ENCODE peak calls at places on chromosome 14, in four cellular contexts. U is AG20443, R is amniotic stem cell, W is ELR. H is an unnamed sample.

GRCh38 chr14:46399049-46399448 is 252.5 kb downstream of the RPL10L start:
- DNase-seq in U (no peak), R (no peak), W (no peak), H (no peak)

GRCh38 chr14:60971271-60971670 is 9.6 kb downstream of the TRMT5 start:
- DNase-seq in U (no peak), W (no peak), R (no peak), H (no peak)

GRCh38 chr14:22847661-22848341 is 11.4 kb downstream of the MMP14 start:
- DNase-seq in W (peak), U (peak), R (no peak), H (no peak)

GRCh38 chr14:68563256-68564131 is 229.4 kb downstream of the ZFP36L1 start:
- DNase-seq in W (no peak), R (no peak), U (no peak), H (no peak)

GRCh38 chr14:73381379-73382013 is 76.8 kb downstream of the NUMB start:
- DNase-seq in U (no peak), R (no peak), W (no peak), H (no peak)

GRCh38 chr14:76603713-76604112 is 157.6 kb upstream of the VASH1 start:
- DNase-seq in R (no peak), U (no peak), W (no peak), H (no peak)

GRCh38 chr14:65074449-65075155 is 27.7 kb downstream of the MAX start:
- DNase-seq in W (no peak), U (no peak), R (no peak), H (no peak)

GRCh38 chr14:31937730-31938346 is 139.3 kb upstream of the ARHGAP5 start:
- DNase-seq in U (peak), R (peak), W (peak), H (no peak)

GRCh38 chr14:52026921-52027320 is 37.6 kb downstream of the RTRAF start:
- DNase-seq in W (no peak), U (no peak), R (no peak), H (no peak)

GRCh38 chr14:68610251-68610793 is 182.5 kb downstream of the ZFP36L1 start:
- DNase-seq in R (no peak), W (no peak), U (no peak), H (no peak)

GRCh38 chr14:89444044-89444443 is 27.0 kb upstream of the FOXN3 start:
- DNase-seq in R (no peak), U (no peak), W (no peak), H (no peak)

GRCh38 chr14:24150061-24150460 is 2.8 kb downstream of the RNF31 start:
- DNase-seq in W (no peak), U (no peak), R (no peak), H (no peak)

GRCh38 chr14:94773017-94773681 is 3.2 kb upstream of the GSC start:
- DNase-seq in W (no peak), R (no peak), U (no peak), H (no peak)

GRCh38 chr14:90891326-90891725 is 75.1 kb upstream of the TTC7B start:
- DNase-seq in W (no peak), U (no peak), R (no peak), H (no peak)

GRCh38 chr14:88856786-88857366 is 32.4 kb downstream of the TTC8 start:
- DNase-seq in U (no peak), R (peak), W (peak), H (no peak)

H was measured in NCI-H1417 treated with DMSO at 0.1 percent for 48 hours.